ENCODE peak calls at places on chromosomes 11 and 22, in eight cellular contexts. E is DMS153; A is iPS DF 19.7; K is psoas muscle; Q is ovary; O is non-pigmented ciliary epithelial cell; T is IMR-90; P is stimulated activated naive CD4-positive, alpha-beta T cell. L is an unnamed sample.

GRCh38 chr11:43632171-43632570 is 48.4 kb upstream of the HSD17B12 start:
- DNase-seq in E (no peak), A (no peak), K (no peak), Q (no peak), O (no peak), T (peak), P (no peak), L (no peak)

GRCh38 chr11:9923280-9923679 is 259.4 kb downstream of the SWAP70 start:
- DNase-seq in E (no peak), A (no peak), K (no peak), Q (no peak), O (no peak), T (no peak), P (no peak), L (no peak)

GRCh38 chr22:50523806-50524663 is 1.4 kb downstream of the SCO2 start:
- DNase-seq in E (no peak), A (no peak), K (no peak), Q (peak), O (no peak), T (no peak), P (no peak), L (no peak)

GRCh38 chr22:48921411-48921903 is 906.2 kb downstream of the BRD1 start:
- DNase-seq in E (no peak), A (no peak), K (no peak), Q (peak), O (no peak), T (no peak), P (no peak), L (no peak)

GRCh38 chr11:109249597-109249996 is 172.4 kb upstream of the C11orf87 start:
- DNase-seq in E (no peak), A (no peak), K (no peak), Q (no peak), O (no peak), T (no peak), P (no peak), L (no peak)

GRCh38 chr11:34616830-34617504 is 3.9 kb upstream of the EHF start:
- DNase-seq in E (no peak), A (no peak), K (no peak), Q (no peak), O (no peak), T (no peak), P (no peak), L (no peak)

GRCh38 chr11:36059660-36060059 is 115.8 kb downstream of the LDLRAD3 start:
- DNase-seq in E (no peak), A (no peak), K (no peak), Q (no peak), O (no peak), T (no peak), P (no peak), L (no peak)

GRCh38 chr22:43319661-43320486 is 23.3 kb downstream of the SCUBE1 start:
- DNase-seq in E (no peak), A (no peak), K (no peak), Q (no peak), O (no peak), T (no peak), P (no peak), L (no peak)

GRCh38 chr11:118841469-118842222 is 42.0 kb upstream of the CXCR5 start:
- DNase-seq in E (no peak), A (no peak), K (no peak), Q (no peak), O (no peak), T (no peak), P (no peak), L (peak)